ENCODE peak calls at places on chromosomes 12 and 14, in four cellular contexts. H is K562, X is HL-60, Y is GM12878. M is an unnamed sample.

GRCh38 chr14:105849933-105850626 is 323.7 kb downstream of the TMEM121 start:
- DNase-seq in H (no peak), Y (no peak), X (no peak), M (no peak)

GRCh38 chr12:114735680-114736374 is 51.9 kb upstream of the TBX3 start:
- DNase-seq in X (no peak), H (no peak), Y (no peak), M (no peak)

GRCh38 chr12:80677994-80678393 is 29.4 kb upstream of the MYF6 start:
- DNase-seq in H (no peak), Y (no peak), X (no peak), M (no peak)

GRCh38 chr14:88488081-88488480 is 66.7 kb downstream of the PTPN21 start:
- DNase-seq in H (no peak), X (no peak), Y (no peak), M (no peak)

GRCh38 chr14:65958664-65959562 is 527.3 kb upstream of the CCDC196 start:
- DNase-seq in H (peak), X (no peak), Y (no peak), M (peak)

GRCh38 chr12:19692091-19692490 is 252.8 kb downstream of the AEBP2 start:
- DNase-seq in X (no peak), H (no peak), Y (no peak), M (no peak)

GRCh38 chr14:56289155-56289554 is 170.9 kb downstream of the PELI2 start:
- DNase-seq in Y (no peak), X (no peak), H (no peak), M (no peak)

GRCh38 chr12:47088021-47088944 is 8.5 kb upstream of the AMIGO2 start:
- DNase-seq in X (no peak), Y (no peak), H (no peak), M (no peak)

GRCh38 chr12:48613321-48613720 is 43.5 kb upstream of the LALBA start:
- DNase-seq in Y (no peak), X (no peak), H (no peak), M (no peak)

GRCh38 chr12:1810201-1810930 is 10.0 kb upstream of the LRTM2 start:
- DNase-seq in H (peak), Y (no peak), X (no peak), M (no peak)

GRCh38 chr12:1808798-1809480 is 11.4 kb upstream of the LRTM2 start:
- DNase-seq in H (no peak), X (no peak), Y (no peak), M (no peak)

GRCh38 chr12:1808036-1808797 is 12.1 kb upstream of the LRTM2 start:
- DNase-seq in H (no peak), Y (no peak), X (no peak), M (no peak)

GRCh38 chr12:1810931-1811280 is 9.5 kb upstream of the LRTM2 start:
- DNase-seq in H (no peak), X (no peak), Y (no peak), M (no peak)

DNA sequence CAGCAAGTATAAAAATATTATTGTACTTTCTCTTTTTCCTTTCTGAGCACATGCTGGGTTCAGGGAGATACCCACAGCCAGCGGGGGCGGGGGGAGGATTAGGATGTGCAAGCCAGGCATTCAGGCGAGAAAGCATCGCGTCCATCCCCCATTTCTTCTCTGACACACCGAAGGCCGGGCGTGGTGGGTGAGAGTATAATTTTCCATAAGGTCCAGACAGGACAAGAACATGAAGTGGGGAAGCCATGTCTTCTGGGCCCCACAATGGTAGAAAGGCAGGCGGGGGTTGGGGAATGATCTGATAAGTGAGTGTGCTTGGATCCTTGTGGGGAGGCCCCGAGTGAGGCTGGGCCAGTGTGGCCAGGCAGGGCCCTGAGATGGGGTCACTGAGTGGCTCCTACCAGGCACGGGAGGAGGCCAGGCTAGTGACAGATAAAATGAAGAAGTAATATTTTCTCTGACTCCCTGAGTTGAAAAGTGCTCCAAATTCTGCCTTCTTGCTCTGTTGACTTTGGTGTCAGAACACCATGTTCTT is 10.7 kb upstream of the LRTM2 start:
- DNase-seq in Y (no peak), X (no peak), H (peak), M (no peak)
- TF ChIP-seq SPI1 in Y (no peak), X (no peak), H (no peak), M (no peak)

GRCh38 chr14:34172052-34172451 is 221.2 kb upstream of the EGLN3 start:
- DNase-seq in X (no peak), H (no peak), Y (no peak), M (no peak)

GRCh38 chr14:34173916-34174315 is 223.0 kb upstream of the EGLN3 start:
- DNase-seq in X (no peak), Y (no peak), H (no peak), M (no peak)

GRCh38 chr14:34175574-34175973 is 224.7 kb upstream of the EGLN3 start:
- DNase-seq in H (no peak), X (peak), Y (peak), M (no peak)

GRCh38 chr14:34172477-34173368 is 221.8 kb upstream of the EGLN3 start:
- DNase-seq in H (no peak), X (no peak), Y (no peak), M (no peak)

GRCh38 chr14:34174973-34175372 is 224.1 kb upstream of the EGLN3 start:
- DNase-seq in H (no peak), Y (no peak), X (no peak), M (no peak)
- TF ChIP-seq SPI1 in H (no peak), Y (no peak), X (no peak), M (no peak)

GRCh38 chr14:26856832-26857508 is 259.1 kb upstream of the NOVA1 start:
- DNase-seq in X (no peak), Y (no peak), H (no peak), M (no peak)
- TF ChIP-seq SPI1 in X (no peak), Y (no peak), H (no peak), M (no peak)

GRCh38 chr12:62762645-62763044 is 172.3 kb downstream of the PPM1H start:
- DNase-seq in X (no peak), H (no peak), Y (no peak), M (no peak)

GRCh38 chr12:62763319-62763718 is 171.6 kb downstream of the PPM1H start:
- DNase-seq in X (no peak), Y (no peak), H (no peak), M (no peak)

GRCh38 chr12:62760779-62761178 is 174.2 kb downstream of the PPM1H start:
- DNase-seq in Y (no peak), X (no peak), H (no peak), M (no peak)

GRCh38 chr12:62763827-62764226 is 171.1 kb downstream of the PPM1H start:
- DNase-seq in H (no peak), Y (no peak), X (no peak), M (no peak)

GRCh38 chr12:62761658-62762057 is 173.3 kb downstream of the PPM1H start:
- DNase-seq in X (no peak), Y (no peak), H (no peak), M (no peak)
- TF ChIP-seq SPI1 in X (no peak), Y (no peak), H (no peak), M (no peak)

M was measured in GM12891.